ENCODE peak calls at places on chromosomes 3 and 15, in ten cellular contexts. Y is DMS 273 treated with DMSO at 0.1 percent for 48 hours; J is anterior cingulate cortex; X is kidney; H is GM10248; I is activated CD8-positive, alpha-beta T cell treated with anti-CD3 and anti-CD28 coated beads, Interleukin-2, amount 10 ng/mL, durations not matched to agents 7 days and 5 days; R is EH; M is suprapubic skin; D is retina; W is pulmonary artery endothelial cell. F is an unnamed sample.
A peak's percentile ranks its signal among the peaks of the same experiment; 100 is the strongest.

GRCh38 chr3:20849975-20850374 is 664.0 kb upstream of the SGO1 start:
- DNase-seq in X (no peak), H (no peak), M (no peak), W (no peak), Y (no peak), D (no peak), J (no peak), I (no peak), R (no peak), F (no peak)

GRCh38 chr3:60573494-60573893 is 677.8 kb downstream of the FHIT start:
- DNase-seq in W (no peak), D (no peak), J (no peak), Y (no peak), I (no peak), H (no peak), M (no peak), X (no peak), R (peak; percentile 60), F (no peak)

GRCh38 chr3:126187920-126188319 is 7.5 kb upstream of the ALDH1L1 start:
- DNase-seq in I (no peak), R (no peak), Y (no peak), M (no peak), X (no peak), W (no peak), D (no peak), H (no peak), J (no peak), F (no peak)

GRCh38 chr15:74906450-74907276 is at the start of gene FAM219B:
- DNase-seq in H (peak; percentile 97), X (peak; percentile 97), D (peak; percentile 90), M (peak; percentile 96), W (peak; percentile 44), Y (peak; percentile 54), R (peak; percentile 91), I (peak; percentile 88), J (peak; percentile 90), F (peak; percentile 97)

GRCh38 chr15:90902996-90903732 is at the start of gene MAN2A2:
- DNase-seq in J (peak; percentile 59), D (peak; percentile 88), M (no peak), R (peak; percentile 53), W (no peak), I (peak; percentile 81), Y (no peak), X (peak; percentile 89), H (peak; percentile 88), F (peak; percentile 70)

GRCh38 chr15:87403973-87404372 is 852.6 kb downstream of the NTRK3 start:
- DNase-seq in Y (no peak), M (no peak), D (no peak), W (no peak), H (no peak), X (no peak), R (no peak), J (no peak), I (no peak), F (no peak)

GRCh38 chr15:98658831-98659699 is 10.7 kb downstream of the IGF1R start:
- DNase-seq in Y (no peak), W (no peak), R (peak; percentile 62), J (no peak), I (peak; percentile 54), H (peak; percentile 70), D (peak; percentile 51), X (no peak), M (no peak), F (peak; percentile 63)

GRCh38 chr15:82995938-82996337 is 9.9 kb downstream of the RAMAC start:
- DNase-seq in D (no peak), H (no peak), X (no peak), W (no peak), I (no peak), M (no peak), Y (no peak), J (no peak), R (no peak), F (no peak)

GRCh38 chr3:156643729-156644389 is 30.5 kb upstream of the TIPARP start:
- DNase-seq in M (no peak), R (no peak), X (no peak), Y (no peak), I (peak; percentile 74), W (no peak), H (peak; percentile 35), J (no peak), D (peak; percentile 12), F (peak; percentile 15)

GRCh38 chr3:175413926-175414325 is 554.8 kb downstream of the NAALADL2 start:
- DNase-seq in H (no peak), J (no peak), M (no peak), W (no peak), Y (no peak), R (no peak), D (no peak), X (no peak), I (no peak), F (no peak)

GRCh38 chr15:40445411-40446055 is 4.8 kb downstream of the BAHD1 start:
- DNase-seq in D (no peak), H (no peak), R (peak; percentile 81), X (no peak), M (no peak), W (no peak), I (no peak), J (no peak), Y (no peak), F (peak; percentile 42)

GRCh38 chr3:65785065-65785645 is 253.6 kb downstream of the MAGI1 start:
- DNase-seq in X (no peak), Y (peak; percentile 10), M (no peak), R (peak; percentile 70), J (no peak), I (peak; percentile 20), W (peak; percentile 45), D (peak; percentile 37), H (peak; percentile 50), F (peak; percentile 85)

GRCh38 chr3:183178833-183179549 is 16.5 kb upstream of the LAMP3 start:
- DNase-seq in W (no peak), J (peak; percentile 23), M (peak; percentile 65), X (no peak), H (peak; percentile 69), Y (no peak), I (peak; percentile 61), R (peak; percentile 44), D (peak; percentile 84), F (peak; percentile 89)

GRCh38 chr3:7630925-7631324 is 770.0 kb downstream of the GRM7 start:
- DNase-seq in W (peak; percentile 41), X (peak; percentile 79), J (peak; percentile 14), I (no peak), Y (no peak), R (no peak), M (no peak), H (no peak), D (no peak), F (peak; percentile 2)

GRCh38 chr15:60672400-60672799 is 193.5 kb upstream of the ICE2 start:
- DNase-seq in Y (no peak), X (no peak), M (no peak), W (no peak), J (no peak), R (no peak), H (no peak), I (no peak), D (no peak), F (peak; percentile 44)

GRCh38 chr3:125125822-125126245 is 70.0 kb upstream of the HEG1 start:
- DNase-seq in M (no peak), D (no peak), J (no peak), H (no peak), I (peak; percentile 67), R (peak; percentile 100), X (no peak), Y (no peak), W (no peak), F (no peak)

GRCh38 chr3:53862241-53862640 is 15.9 kb downstream of the IL17RB start:
- DNase-seq in J (no peak), D (no peak), H (no peak), X (no peak), I (no peak), R (no peak), M (no peak), W (no peak), Y (no peak), F (no peak)

GRCh38 chr15:100602822-100603393 is 519 bp downstream of the ASB7 start:
- DNase-seq in D (no peak), H (peak; percentile 35), W (peak; percentile 1), M (no peak), X (no peak), I (peak; percentile 75), J (no peak), Y (no peak), R (peak; percentile 41), F (peak; percentile 67)

GRCh38 chr3:127417709-127418559 is 130.1 kb upstream of the PRR20G start:
- DNase-seq in Y (no peak), H (no peak), J (no peak), D (no peak), W (no peak), I (no peak), M (no peak), R (no peak), X (peak; percentile 12), F (no peak)

GRCh38 chr3:131322946-131323505 is 58.5 kb upstream of the NUDT16 start:
- DNase-seq in X (no peak), Y (no peak), I (no peak), R (no peak), M (no peak), D (no peak), J (no peak), W (no peak), H (no peak), F (no peak)

GRCh38 chr3:129549006-129549800 is 6.2 kb downstream of the H1-8 start:
- DNase-seq in M (no peak), J (no peak), Y (no peak), X (no peak), H (no peak), W (no peak), D (no peak), R (peak; percentile 85), I (no peak), F (no peak)

GRCh38 chr3:12841970-12842328 is 584 bp upstream of the RPL32 start:
- DNase-seq in R (no peak), H (no peak), I (no peak), Y (no peak), J (no peak), D (no peak), W (no peak), X (no peak), M (no peak), F (no peak)

GRCh38 chr15:95687686-95688085 is 642.8 kb upstream of the NR2F2 start:
- DNase-seq in H (no peak), D (no peak), M (no peak), W (no peak), X (no peak), J (no peak), R (no peak), Y (no peak), I (no peak), F (no peak)

GRCh38 chr3:147881933-147882332 is 472.8 kb downstream of the ZIC1 start:
- DNase-seq in M (no peak), W (no peak), R (no peak), Y (no peak), I (no peak), J (no peak), H (no peak), X (no peak), D (no peak), F (peak; percentile 15)

GRCh38 chr15:78702609-78703332 is 61.8 kb upstream of the CHRNB4 start:
- DNase-seq in H (no peak), M (no peak), I (no peak), R (no peak), W (no peak), J (no peak), Y (no peak), D (no peak), X (no peak), F (no peak)

GRCh38 chr3:52838561-52839267 is 3.9 kb upstream of the MUSTN1 start:
- DNase-seq in W (no peak), I (peak; percentile 70), D (no peak), M (no peak), X (peak; percentile 20), R (no peak), H (no peak), J (no peak), Y (no peak), F (no peak)

GRCh38 chr15:56146756-56147155 is 96.9 kb downstream of the RFX7 start:
- DNase-seq in R (peak; percentile 34), M (no peak), W (no peak), J (no peak), I (no peak), Y (no peak), D (no peak), X (no peak), H (no peak), F (no peak)